ENCODE peak calls at places on chromosome 11, in six cellular contexts. One of them, this sample, is unnamed.

GRCh38 chr11:69233761-69234136 is 60.2 kb upstream of the MYEOV start:
- DNase-seq in AG09319: no peak
- DNase-seq in BE2C: no peak
- DNase-seq in GM10248: no peak
- DNase-seq in AG09309: no peak
- DNase-seq in upper lobe of right lung: no peak
- DNase-seq in this sample: no peak

GRCh38 chr11:67119577-67120391 is 721 bp downstream of the KDM2A start:
- DNase-seq in AG09319: no peak
- DNase-seq in BE2C: peak
- DNase-seq in GM10248: peak
- DNase-seq in AG09309: no peak
- DNase-seq in upper lobe of right lung: peak
- DNase-seq in this sample: peak

GRCh38 chr11:94755494-94755893 is 12.7 kb upstream of the AMOTL1 start:
- DNase-seq in AG09319: no peak
- DNase-seq in BE2C: no peak
- DNase-seq in GM10248: no peak
- DNase-seq in AG09309: no peak
- DNase-seq in upper lobe of right lung: no peak
- DNase-seq in this sample: no peak

GRCh38 chr11:18590573-18590972 is 2.0 kb upstream of the UEVLD start:
- DNase-seq in AG09319: no peak
- DNase-seq in BE2C: no peak
- DNase-seq in GM10248: no peak
- DNase-seq in AG09309: no peak
- DNase-seq in upper lobe of right lung: no peak
- DNase-seq in this sample: no peak

GRCh38 chr11:121464352-121464946 is 11.7 kb upstream of the SORL1-AS1 start:
- DNase-seq in AG09319: no peak
- DNase-seq in BE2C: peak
- DNase-seq in GM10248: no peak
- DNase-seq in AG09309: peak
- DNase-seq in upper lobe of right lung: no peak
- DNase-seq in this sample: peak

GRCh38 chr11:12900496-12900895 is 108.6 kb upstream of the RASSF10 start:
- DNase-seq in AG09319: peak
- DNase-seq in BE2C: no peak
- DNase-seq in GM10248: no peak
- DNase-seq in AG09309: peak
- DNase-seq in upper lobe of right lung: no peak
- DNase-seq in this sample: peak

GRCh38 chr11:80720295-80720694 is 1279.5 kb upstream of the TENM4 start:
- DNase-seq in AG09319: no peak
- DNase-seq in BE2C: no peak
- DNase-seq in GM10248: no peak
- DNase-seq in AG09309: no peak
- DNase-seq in upper lobe of right lung: no peak
- DNase-seq in this sample: no peak

GRCh38 chr11:116840224-116840745 is 2.9 kb upstream of the APOA1 start:
- DNase-seq in AG09319: no peak
- DNase-seq in BE2C: no peak
- DNase-seq in GM10248: no peak
- DNase-seq in AG09309: no peak
- DNase-seq in upper lobe of right lung: no peak
- DNase-seq in this sample: peak

GRCh38 chr11:86041975-86042378 is 26.9 kb downstream of the PICALM start:
- DNase-seq in AG09319: peak
- DNase-seq in BE2C: peak
- DNase-seq in GM10248: peak
- DNase-seq in AG09309: peak
- DNase-seq in upper lobe of right lung: no peak
- DNase-seq in this sample: peak

GRCh38 chr11:127392575-127392974 is 392.0 kb upstream of the KIRREL3 start:
- DNase-seq in AG09319: no peak
- DNase-seq in BE2C: no peak
- DNase-seq in GM10248: no peak
- DNase-seq in AG09309: no peak
- DNase-seq in upper lobe of right lung: no peak
- DNase-seq in this sample: no peak

GRCh38 chr11:87228820-87229219 is 191.1 kb downstream of the TMEM135 start:
- DNase-seq in AG09319: no peak
- DNase-seq in BE2C: no peak
- DNase-seq in GM10248: no peak
- DNase-seq in AG09309: no peak
- DNase-seq in upper lobe of right lung: no peak
- DNase-seq in this sample: no peak

GRCh38 chr11:61134801-61135257 is 26.4 kb downstream of the VPS37C start:
- DNase-seq in AG09319: no peak
- DNase-seq in BE2C: no peak
- DNase-seq in GM10248: no peak
- DNase-seq in AG09309: no peak
- DNase-seq in upper lobe of right lung: peak
- DNase-seq in this sample: no peak

GRCh38 chr11:110582728-110583432 is 129.4 kb downstream of the ARHGAP20 start:
- DNase-seq in AG09319: no peak
- DNase-seq in BE2C: no peak
- DNase-seq in GM10248: no peak
- DNase-seq in AG09309: no peak
- DNase-seq in upper lobe of right lung: no peak
- DNase-seq in this sample: no peak

GRCh38 chr11:34855754-34856095 is 60.5 kb downstream of the APIP start:
- DNase-seq in AG09319: no peak
- DNase-seq in BE2C: no peak
- DNase-seq in GM10248: no peak
- DNase-seq in AG09309: no peak
- DNase-seq in upper lobe of right lung: no peak
- DNase-seq in this sample: no peak

GRCh38 chr11:130095326-130095725 is 25.6 kb downstream of the APLP2 start:
- DNase-seq in AG09319: no peak
- DNase-seq in BE2C: no peak
- DNase-seq in GM10248: no peak
- DNase-seq in AG09309: no peak
- DNase-seq in upper lobe of right lung: no peak
- DNase-seq in this sample: no peak

GRCh38 chr11:21839870-21840269 is 353.0 kb upstream of the ANO5 start:
- DNase-seq in AG09319: no peak
- DNase-seq in BE2C: no peak
- DNase-seq in GM10248: no peak
- DNase-seq in AG09309: no peak
- DNase-seq in upper lobe of right lung: no peak
- DNase-seq in this sample: no peak

GRCh38 chr11:34256591-34256990 is 101.2 kb downstream of the ABTB2 start:
- DNase-seq in AG09319: no peak
- DNase-seq in BE2C: no peak
- DNase-seq in GM10248: no peak
- DNase-seq in AG09309: no peak
- DNase-seq in upper lobe of right lung: no peak
- DNase-seq in this sample: no peak

GRCh38 chr11:84981296-84981695 is 645.8 kb downstream of the DLG2 start:
- DNase-seq in AG09319: no peak
- DNase-seq in BE2C: no peak
- DNase-seq in GM10248: no peak
- DNase-seq in AG09309: no peak
- DNase-seq in upper lobe of right lung: no peak
- DNase-seq in this sample: peak

GRCh38 chr11:68051191-68052136 is 12.6 kb downstream of the TCIRG1 start:
- DNase-seq in AG09319: no peak
- DNase-seq in BE2C: peak
- DNase-seq in GM10248: no peak
- DNase-seq in AG09309: no peak
- DNase-seq in upper lobe of right lung: peak
- DNase-seq in this sample: no peak

GRCh38 chr11:124301482-124301881 is 12.3 kb downstream of the OR8D1 start:
- DNase-seq in AG09319: peak
- DNase-seq in BE2C: no peak
- DNase-seq in GM10248: no peak
- DNase-seq in AG09309: no peak
- DNase-seq in upper lobe of right lung: no peak
- DNase-seq in this sample: peak

GRCh38 chr11:103202048-103202651 is 92.9 kb downstream of the DYNC2H1 start:
- DNase-seq in AG09319: peak
- DNase-seq in BE2C: no peak
- DNase-seq in GM10248: peak
- DNase-seq in AG09309: no peak
- DNase-seq in upper lobe of right lung: no peak
- DNase-seq in this sample: peak

GRCh38 chr11:108606495-108607160 is 13.1 kb upstream of the EXPH5 start:
- DNase-seq in AG09319: no peak
- DNase-seq in BE2C: no peak
- DNase-seq in GM10248: no peak
- DNase-seq in AG09309: no peak
- DNase-seq in upper lobe of right lung: no peak
- DNase-seq in this sample: peak

GRCh38 chr11:123904932-123905331 is 3.0 kb downstream of the OR8D4 start:
- DNase-seq in AG09319: no peak
- DNase-seq in BE2C: no peak
- DNase-seq in GM10248: no peak
- DNase-seq in AG09309: no peak
- DNase-seq in upper lobe of right lung: no peak
- DNase-seq in this sample: no peak

GRCh38 chr11:102267602-102268001 is 49.7 kb upstream of the BIRC3 start:
- DNase-seq in AG09319: no peak
- DNase-seq in BE2C: no peak
- DNase-seq in GM10248: no peak
- DNase-seq in AG09309: peak
- DNase-seq in upper lobe of right lung: no peak
- DNase-seq in this sample: peak

GRCh38 chr11:122706261-122706660 is 50.7 kb downstream of the UBASH3B start:
- DNase-seq in AG09319: no peak
- DNase-seq in BE2C: no peak
- DNase-seq in GM10248: no peak
- DNase-seq in AG09309: no peak
- DNase-seq in upper lobe of right lung: no peak
- DNase-seq in this sample: no peak

GRCh38 chr11:83574516-83574915 is 288.3 kb upstream of the CCDC90B start:
- DNase-seq in AG09319: no peak
- DNase-seq in BE2C: no peak
- DNase-seq in GM10248: no peak
- DNase-seq in AG09309: no peak
- DNase-seq in upper lobe of right lung: no peak
- DNase-seq in this sample: no peak

GRCh38 chr11:41301023-41301422 is 158.4 kb downstream of the LRRC4C start:
- DNase-seq in AG09319: no peak
- DNase-seq in BE2C: no peak
- DNase-seq in GM10248: no peak
- DNase-seq in AG09309: no peak
- DNase-seq in upper lobe of right lung: no peak
- DNase-seq in this sample: peak

GRCh38 chr11:20980736-20981135 is 311.4 kb downstream of the NELL1 start:
- DNase-seq in AG09319: no peak
- DNase-seq in BE2C: no peak
- DNase-seq in GM10248: no peak
- DNase-seq in AG09309: no peak
- DNase-seq in upper lobe of right lung: no peak
- DNase-seq in this sample: no peak

GRCh38 chr11:102564110-102564509 is 33.6 kb upstream of the MMP7 start:
- DNase-seq in AG09319: no peak
- DNase-seq in BE2C: no peak
- DNase-seq in GM10248: peak
- DNase-seq in AG09309: peak
- DNase-seq in upper lobe of right lung: no peak
- DNase-seq in this sample: peak

GRCh38 chr11:74226907-74227306 is 55.8 kb downstream of the PPME1 start:
- DNase-seq in AG09319: no peak
- DNase-seq in BE2C: no peak
- DNase-seq in GM10248: no peak
- DNase-seq in AG09309: no peak
- DNase-seq in upper lobe of right lung: no peak
- DNase-seq in this sample: peak
- TF ChIP-seq CTCF in AG09319: no peak
- TF ChIP-seq CTCF in BE2C: no peak
- TF ChIP-seq CTCF in GM10248: no peak
- TF ChIP-seq CTCF in AG09309: no peak
- TF ChIP-seq CTCF in upper lobe of right lung: no peak
- TF ChIP-seq CTCF in this sample: no peak

GRCh38 chr11:75576445-75577049 is 14.5 kb downstream of the SERPINH1 start:
- DNase-seq in AG09319: no peak
- DNase-seq in BE2C: no peak
- DNase-seq in GM10248: peak
- DNase-seq in AG09309: no peak
- DNase-seq in upper lobe of right lung: peak
- DNase-seq in this sample: no peak

GRCh38 chr11:75574698-75575265 is 12.7 kb downstream of the SERPINH1 start:
- DNase-seq in AG09319: no peak
- DNase-seq in BE2C: no peak
- DNase-seq in GM10248: no peak
- DNase-seq in AG09309: no peak
- DNase-seq in upper lobe of right lung: no peak
- DNase-seq in this sample: no peak

GRCh38 chr11:75578977-75579376 is 16.9 kb downstream of the SERPINH1 start:
- DNase-seq in AG09319: no peak
- DNase-seq in BE2C: no peak
- DNase-seq in GM10248: no peak
- DNase-seq in AG09309: no peak
- DNase-seq in upper lobe of right lung: no peak
- DNase-seq in this sample: no peak

GRCh38 chr11:75576017-75576416 is 14.0 kb downstream of the SERPINH1 start:
- DNase-seq in AG09319: no peak
- DNase-seq in BE2C: no peak
- DNase-seq in GM10248: no peak
- DNase-seq in AG09309: no peak
- DNase-seq in upper lobe of right lung: no peak
- DNase-seq in this sample: no peak

GRCh38 chr11:75577198-75577597 is 15.1 kb downstream of the SERPINH1 start:
- DNase-seq in AG09319: no peak
- DNase-seq in BE2C: peak
- DNase-seq in GM10248: peak
- DNase-seq in AG09309: no peak
- DNase-seq in upper lobe of right lung: peak
- DNase-seq in this sample: peak
- TF ChIP-seq CTCF in AG09319: peak
- TF ChIP-seq CTCF in BE2C: peak
- TF ChIP-seq CTCF in GM10248: peak
- TF ChIP-seq CTCF in AG09309: peak
- TF ChIP-seq CTCF in upper lobe of right lung: peak
- TF ChIP-seq CTCF in this sample: peak

DNA sequence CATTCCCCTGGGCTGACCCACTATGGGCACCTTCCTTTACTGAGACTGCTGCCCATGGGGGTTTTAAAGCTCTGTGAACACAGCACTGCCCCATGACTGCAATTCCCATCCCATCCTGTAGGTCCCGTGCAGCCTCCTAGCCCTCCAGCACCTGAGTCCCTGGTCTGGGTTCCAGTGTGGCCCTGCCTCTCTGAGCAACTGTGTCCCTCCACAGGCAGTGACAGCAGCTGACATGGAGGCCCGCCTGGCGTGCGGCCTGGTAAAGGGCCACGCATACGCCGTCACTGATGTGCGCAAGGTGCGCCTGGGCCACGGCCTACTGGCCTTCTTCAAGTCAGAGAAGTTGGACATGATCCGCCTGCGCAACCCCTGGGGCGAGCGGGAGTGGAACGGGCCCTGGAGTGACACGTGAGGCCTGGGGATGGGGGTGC is 12.6 kb downstream of the OMP start:
- DNase-seq in AG09319: no peak
- DNase-seq in BE2C: no peak
- DNase-seq in GM10248: no peak
- DNase-seq in AG09309: no peak
- DNase-seq in upper lobe of right lung: no peak
- DNase-seq in this sample: no peak
- TF ChIP-seq CTCF in AG09319: no peak
- TF ChIP-seq CTCF in BE2C: peak
- TF ChIP-seq CTCF in GM10248: no peak
- TF ChIP-seq CTCF in AG09309: no peak
- TF ChIP-seq CTCF in upper lobe of right lung: no peak
- TF ChIP-seq CTCF in this sample: peak

GRCh38 chr11:8055111-8055835 is 25.7 kb upstream of the TUB start:
- DNase-seq in AG09319: no peak
- DNase-seq in BE2C: no peak
- DNase-seq in GM10248: no peak
- DNase-seq in AG09309: no peak
- DNase-seq in upper lobe of right lung: no peak
- DNase-seq in this sample: no peak
- TF ChIP-seq CTCF in AG09319: peak
- TF ChIP-seq CTCF in BE2C: no peak
- TF ChIP-seq CTCF in GM10248: no peak
- TF ChIP-seq CTCF in AG09309: peak
- TF ChIP-seq CTCF in upper lobe of right lung: no peak
- TF ChIP-seq CTCF in this sample: peak

This sample was measured in MCF 10A.